ENCODE peak calls at places on chromosomes 16 and 17, in nine cellular contexts. H is aorta; W is CD8-positive, alpha-beta memory T cell; Z is HCT116; C is cardiac muscle cell; P is lower lobe of right lung; J is fibroblast of mammary gland; E is adrenal gland; U is suprapubic skin. X is an unnamed sample.

GRCh38 chr17:79424471-79425185 is 186.2 kb downstream of the RBFOX3 start:
- DNase-seq in W (no peak), H (no peak), J (no peak), U (no peak), P (no peak), E (no peak), Z (no peak), C (no peak), X (no peak)

GRCh38 chr17:60305141-60305540 is 86.8 kb downstream of the USP32 start:
- DNase-seq in J (no peak), W (peak; percentile 3), P (no peak), C (no peak), H (no peak), Z (no peak), E (no peak), U (no peak), X (peak; percentile 47)

GRCh38 chr16:51535591-51535990 is 384.5 kb upstream of the SALL1 start:
- DNase-seq in C (no peak), U (no peak), W (no peak), P (no peak), J (no peak), Z (no peak), H (no peak), E (no peak), X (no peak)

GRCh38 chr17:55741353-55741700 is 9.5 kb upstream of the PCTP start:
- DNase-seq in E (no peak), W (no peak), P (no peak), C (no peak), Z (no peak), J (no peak), U (no peak), H (no peak), X (no peak)

GRCh38 chr17:19727466-19728113 is 11.2 kb upstream of the SLC47A2 start:
- DNase-seq in J (peak; percentile 89), H (no peak), U (peak; percentile 92), C (no peak), P (no peak), Z (no peak), W (no peak), E (peak; percentile 77), X (no peak)

GRCh38 chr17:18257268-18257681 is 1.3 kb downstream of the FLII start:
- DNase-seq in E (no peak), W (no peak), J (no peak), U (no peak), C (no peak), H (no peak), P (no peak), Z (no peak), X (no peak)

GRCh38 chr17:36933174-36934143 is 3.8 kb upstream of the LHX1 start:
- DNase-seq in P (no peak), W (no peak), U (no peak), E (no peak), C (no peak), Z (no peak), H (no peak), J (no peak), X (no peak)

GRCh38 chr16:72847187-72848044 is 200.5 kb downstream of the ZFHX3 start:
- DNase-seq in H (no peak), W (no peak), P (no peak), Z (no peak), J (peak; percentile 38), U (no peak), C (peak; percentile 61), E (no peak), X (peak; percentile 47)

GRCh38 chr17:19943026-19943425 is 34.6 kb downstream of the AKAP10 start:
- DNase-seq in Z (no peak), C (no peak), J (no peak), H (no peak), E (no peak), U (no peak), P (no peak), W (no peak), X (no peak)

GRCh38 chr16:11253009-11253994 is 2.7 kb downstream of the SOCS1 start:
- DNase-seq in E (no peak), U (no peak), H (no peak), C (no peak), P (no peak), Z (no peak), J (peak; percentile 71), W (peak; percentile 44), X (no peak)

GRCh38 chr17:58308985-58309917 is 19.3 kb downstream of the TSPOAP1 start:
- DNase-seq in C (no peak), U (no peak), J (no peak), H (no peak), P (peak; percentile 47), W (no peak), Z (no peak), E (peak; percentile 13), X (no peak)

DNA sequence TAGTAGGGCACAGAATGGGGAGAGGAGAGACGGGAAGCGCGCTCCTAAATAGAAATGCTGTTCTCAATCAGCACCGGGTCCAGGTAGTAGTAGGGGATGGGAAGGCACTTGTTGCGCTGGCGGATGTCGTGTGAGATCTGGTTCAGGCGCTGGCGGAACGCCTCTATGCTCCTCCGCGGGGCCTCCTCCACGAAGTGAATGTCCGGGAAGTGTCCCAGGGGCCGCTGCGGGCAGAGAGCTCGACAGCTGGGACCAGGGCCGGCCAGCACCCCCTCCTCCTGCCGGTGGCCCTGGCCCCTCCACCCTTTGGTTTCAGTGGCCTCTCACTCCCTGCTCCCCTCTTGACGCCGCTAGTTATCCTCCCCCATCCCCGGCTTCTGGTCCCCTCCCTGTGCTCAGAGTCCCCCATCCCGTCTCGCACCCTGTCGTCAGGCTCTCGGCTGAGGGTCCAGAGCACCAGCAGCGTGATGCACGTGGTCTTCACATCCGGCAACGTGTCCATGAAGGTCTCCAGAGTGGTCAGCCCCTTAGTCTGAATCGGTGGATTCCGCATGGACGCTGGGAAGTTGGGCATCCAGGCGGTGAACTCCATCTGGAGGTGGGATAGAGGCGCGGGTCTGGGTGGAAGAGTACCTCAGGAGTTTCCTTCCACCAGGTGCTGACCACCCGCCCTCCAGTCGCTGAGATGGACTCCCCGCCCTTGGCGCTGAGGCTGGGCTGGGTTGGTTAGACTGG is 14.6 kb downstream of the ALOX12B start:
- DNase-seq in C (no peak), U (no peak), J (no peak), W (no peak), P (peak; percentile 49), E (no peak), Z (no peak), H (peak; percentile 55), X (no peak)
- H3K4me3 ChIP-seq in C (peak overlapping the region; percentile 8), U (peak overlapping the region; percentile 6), J (no peak overlapping the region), W (peak overlapping the region; percentile 51), P (peak overlapping the region; percentile 19), E (no peak overlapping the region), Z (no peak overlapping the region), H (no peak overlapping the region), X (no peak overlapping the region)

GRCh38 chr17:50033316-50033715 is 22.6 kb upstream of the ITGA3 start:
- DNase-seq in E (no peak), U (no peak), W (no peak), Z (no peak), P (no peak), H (peak; percentile 76), J (no peak), C (no peak), X (no peak)
- H3K4me3 ChIP-seq in E (no peak overlapping the region), U (no peak overlapping the region), W (no peak overlapping the region), Z (no peak overlapping the region), P (no peak overlapping the region), H (no peak overlapping the region), J (no peak overlapping the region), C (no peak overlapping the region), X (no peak overlapping the region)

GRCh38 chr16:85610446-85611204 is 2.5 kb upstream of the GSE1 start:
- DNase-seq in W (peak; percentile 84), H (peak; percentile 90), U (peak; percentile 96), E (peak; percentile 90), Z (peak; percentile 83), P (peak; percentile 89), C (peak; percentile 92), J (peak; percentile 80), X (peak; percentile 87)

GRCh38 chr16:85611205-85611454 is 2.0 kb upstream of the GSE1 start:
- DNase-seq in C (peak; percentile 55), P (no peak), H (no peak), E (peak; percentile 66), J (peak; percentile 10), W (no peak), U (no peak), Z (no peak), X (no peak)

GRCh38 chr16:85608887-85609286 is 4.2 kb upstream of the GSE1 start:
- DNase-seq in Z (no peak), W (no peak), J (no peak), C (no peak), E (no peak), H (no peak), U (no peak), P (no peak), X (no peak)

GRCh38 chr16:85609539-85609938 is 3.6 kb upstream of the GSE1 start:
- DNase-seq in P (no peak), E (no peak), J (no peak), H (no peak), Z (no peak), C (no peak), W (no peak), U (no peak), X (no peak)

DNA sequence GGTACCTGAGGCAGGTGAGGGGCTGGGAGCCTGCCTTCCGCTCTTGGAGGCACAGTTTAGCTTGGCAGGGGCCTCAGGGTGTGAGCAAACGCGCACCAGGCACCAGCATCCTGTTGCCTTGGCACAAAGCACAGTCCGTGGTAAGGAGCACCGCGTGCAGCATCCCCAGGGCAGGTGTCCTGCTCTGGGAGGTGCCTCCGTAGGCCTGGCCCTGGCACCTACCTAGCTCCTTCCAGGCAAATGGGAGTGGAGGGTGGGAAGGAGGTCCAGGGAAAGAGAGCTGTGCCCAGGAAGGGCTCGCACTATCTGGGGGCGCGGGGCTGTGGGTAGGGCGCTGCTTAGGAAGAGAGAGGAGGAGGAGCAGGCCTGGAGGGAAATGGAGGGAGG is 3.1 kb upstream of the GSE1 start:
- DNase-seq in W (no peak), H (no peak), J (no peak), U (no peak), C (no peak), Z (no peak), P (no peak), E (no peak), X (peak; percentile 51)
- H3K4me3 ChIP-seq in W (no peak overlapping the region), H (no peak overlapping the region), J (no peak overlapping the region), U (no peak overlapping the region), C (no peak overlapping the region), Z (peak overlapping the region; percentile 85), P (peak overlapping the region; percentile 71), E (no peak overlapping the region), X (peak overlapping the region; percentile 41)

GRCh38 chr16:68848786-68849185 is 5.5 kb downstream of the TANGO6 start:
- DNase-seq in U (no peak), J (no peak), Z (no peak), W (no peak), P (no peak), E (no peak), H (no peak), C (no peak), X (no peak)

GRCh38 chr16:68839831-68840230 is 3.5 kb upstream of the TANGO6 start:
- DNase-seq in W (no peak), C (no peak), E (no peak), U (no peak), Z (no peak), H (no peak), J (no peak), P (no peak), X (no peak)

GRCh38 chr16:68843482-68844210 is at the start of gene TANGO6:
- DNase-seq in W (peak; percentile 85), U (peak; percentile 90), Z (peak; percentile 47), P (peak; percentile 91), C (peak; percentile 91), H (peak; percentile 90), J (peak; percentile 68), E (peak; percentile 84), X (peak; percentile 81)

GRCh38 chr16:68844211-68844564 is 857 bp downstream of the TANGO6 start:
- DNase-seq in Z (no peak), P (no peak), U (no peak), E (no peak), H (no peak), W (no peak), C (no peak), J (no peak), X (no peak)
- H3K4me3 ChIP-seq in Z (peak overlapping the region; percentile 97), P (peak overlapping the region; percentile 95), U (peak overlapping the region; percentile 92), E (peak overlapping the region; percentile 85), H (peak overlapping the region; percentile 56), W (peak overlapping the region; percentile 91), C (peak overlapping the region; percentile 75), J (peak overlapping the region; percentile 88), X (peak overlapping the region; percentile 84)